ENCODE peak calls at places on chromosomes 5 and 9, in six cellular contexts. One of them, this sample, is unnamed.

GRCh38 chr5:147507480-147508126 is 2.3 kb downstream of the DPYSL3 start:
- DNase-seq in fibroblast of lung: peak
- DNase-seq in IMR-90: peak
- DNase-seq in astrocyte: peak
- DNase-seq in body of pancreas: no peak
- DNase-seq in nephron progenitor cell: no peak
- DNase-seq in this sample: peak

GRCh38 chr5:132428811-132429440 is 59.4 kb downstream of the SLC22A5 start:
- DNase-seq in fibroblast of lung: peak
- DNase-seq in IMR-90: peak
- DNase-seq in astrocyte: peak
- DNase-seq in body of pancreas: no peak
- DNase-seq in nephron progenitor cell: no peak
- DNase-seq in this sample: no peak

GRCh38 chr5:80516826-80517225 is 28.9 kb downstream of the FAM151B start:
- DNase-seq in fibroblast of lung: peak
- DNase-seq in IMR-90: peak
- DNase-seq in astrocyte: peak
- DNase-seq in body of pancreas: no peak
- DNase-seq in nephron progenitor cell: no peak
- DNase-seq in this sample: peak

GRCh38 chr9:120464176-120464575 is 115.8 kb downstream of the CDK5RAP2 start:
- DNase-seq in fibroblast of lung: no peak
- DNase-seq in IMR-90: no peak
- DNase-seq in astrocyte: no peak
- DNase-seq in body of pancreas: no peak
- DNase-seq in nephron progenitor cell: no peak
- DNase-seq in this sample: no peak

GRCh38 chr5:64612349-64612961 is 77.8 kb upstream of the SHISAL2B start:
- DNase-seq in fibroblast of lung: peak
- DNase-seq in IMR-90: peak
- DNase-seq in astrocyte: peak
- DNase-seq in body of pancreas: peak
- DNase-seq in nephron progenitor cell: peak
- DNase-seq in this sample: peak

GRCh38 chr9:100428871-100429654 is 2.1 kb downstream of the MSANTD3 start:
- DNase-seq in fibroblast of lung: peak
- DNase-seq in IMR-90: peak
- DNase-seq in astrocyte: peak
- DNase-seq in body of pancreas: no peak
- DNase-seq in nephron progenitor cell: no peak
- DNase-seq in this sample: peak

GRCh38 chr9:20382460-20383071 is 239.7 kb downstream of the MLLT3 start:
- DNase-seq in fibroblast of lung: peak
- DNase-seq in IMR-90: peak
- DNase-seq in astrocyte: peak
- DNase-seq in body of pancreas: no peak
- DNase-seq in nephron progenitor cell: no peak
- DNase-seq in this sample: peak

GRCh38 chr5:40465416-40465815 is 214.3 kb upstream of the PTGER4 start:
- DNase-seq in fibroblast of lung: no peak
- DNase-seq in IMR-90: no peak
- DNase-seq in astrocyte: no peak
- DNase-seq in body of pancreas: no peak
- DNase-seq in nephron progenitor cell: no peak
- DNase-seq in this sample: no peak

GRCh38 chr5:16552666-16553343 is 64.0 kb downstream of the RETREG1 start:
- DNase-seq in fibroblast of lung: peak
- DNase-seq in IMR-90: peak
- DNase-seq in astrocyte: peak
- DNase-seq in body of pancreas: peak
- DNase-seq in nephron progenitor cell: peak
- DNase-seq in this sample: peak

GRCh38 chr9:92310562-92310961 is 14.6 kb downstream of the NOL8 start:
- DNase-seq in fibroblast of lung: no peak
- DNase-seq in IMR-90: peak
- DNase-seq in astrocyte: no peak
- DNase-seq in body of pancreas: no peak
- DNase-seq in nephron progenitor cell: no peak
- DNase-seq in this sample: no peak

GRCh38 chr9:89319015-89319905 is 960 bp downstream of the SECISBP2 start:
- DNase-seq in fibroblast of lung: no peak
- DNase-seq in IMR-90: no peak
- DNase-seq in astrocyte: no peak
- DNase-seq in body of pancreas: no peak
- DNase-seq in nephron progenitor cell: no peak
- DNase-seq in this sample: no peak

GRCh38 chr9:15606667-15607472 is 54.0 kb downstream of the CCDC171 start:
- DNase-seq in fibroblast of lung: peak
- DNase-seq in IMR-90: peak
- DNase-seq in astrocyte: peak
- DNase-seq in body of pancreas: no peak
- DNase-seq in nephron progenitor cell: no peak
- DNase-seq in this sample: peak

GRCh38 chr5:88722546-88722945 is 160.4 kb downstream of the MEF2C start:
- DNase-seq in fibroblast of lung: no peak
- DNase-seq in IMR-90: no peak
- DNase-seq in astrocyte: no peak
- DNase-seq in body of pancreas: no peak
- DNase-seq in nephron progenitor cell: peak
- DNase-seq in this sample: no peak

GRCh38 chr5:127517480-127518318 is at the start of gene PRRC1:
- DNase-seq in fibroblast of lung: peak
- DNase-seq in IMR-90: peak
- DNase-seq in astrocyte: peak
- DNase-seq in body of pancreas: peak
- DNase-seq in nephron progenitor cell: peak
- DNase-seq in this sample: peak

GRCh38 chr9:125984461-125984860 is 237.3 kb downstream of the PBX3 start:
- DNase-seq in fibroblast of lung: no peak
- DNase-seq in IMR-90: no peak
- DNase-seq in astrocyte: no peak
- DNase-seq in body of pancreas: no peak
- DNase-seq in nephron progenitor cell: no peak
- DNase-seq in this sample: no peak

GRCh38 chr5:29853711-29854110 is 1339.8 kb upstream of the CDH6 start:
- DNase-seq in fibroblast of lung: no peak
- DNase-seq in IMR-90: no peak
- DNase-seq in astrocyte: no peak
- DNase-seq in body of pancreas: no peak
- DNase-seq in nephron progenitor cell: no peak
- DNase-seq in this sample: no peak

GRCh38 chr5:139251281-139251687 is 42.3 kb upstream of the MATR3 start:
- DNase-seq in fibroblast of lung: no peak
- DNase-seq in IMR-90: no peak
- DNase-seq in astrocyte: no peak
- DNase-seq in body of pancreas: no peak
- DNase-seq in nephron progenitor cell: no peak
- DNase-seq in this sample: no peak

GRCh38 chr5:139251695-139252288 is 41.7 kb upstream of the MATR3 start:
- DNase-seq in fibroblast of lung: peak
- DNase-seq in IMR-90: peak
- DNase-seq in astrocyte: peak
- DNase-seq in body of pancreas: no peak
- DNase-seq in nephron progenitor cell: no peak
- DNase-seq in this sample: no peak

GRCh38 chr5:139248826-139249453 is 44.6 kb upstream of the MATR3 start:
- DNase-seq in fibroblast of lung: no peak
- DNase-seq in IMR-90: no peak
- DNase-seq in astrocyte: no peak
- DNase-seq in body of pancreas: no peak
- DNase-seq in nephron progenitor cell: no peak
- DNase-seq in this sample: no peak

GRCh38 chr5:139256820-139257219 is 36.7 kb upstream of the MATR3 start:
- DNase-seq in fibroblast of lung: no peak
- DNase-seq in IMR-90: no peak
- DNase-seq in astrocyte: no peak
- DNase-seq in body of pancreas: no peak
- DNase-seq in nephron progenitor cell: no peak
- DNase-seq in this sample: no peak

DNA sequence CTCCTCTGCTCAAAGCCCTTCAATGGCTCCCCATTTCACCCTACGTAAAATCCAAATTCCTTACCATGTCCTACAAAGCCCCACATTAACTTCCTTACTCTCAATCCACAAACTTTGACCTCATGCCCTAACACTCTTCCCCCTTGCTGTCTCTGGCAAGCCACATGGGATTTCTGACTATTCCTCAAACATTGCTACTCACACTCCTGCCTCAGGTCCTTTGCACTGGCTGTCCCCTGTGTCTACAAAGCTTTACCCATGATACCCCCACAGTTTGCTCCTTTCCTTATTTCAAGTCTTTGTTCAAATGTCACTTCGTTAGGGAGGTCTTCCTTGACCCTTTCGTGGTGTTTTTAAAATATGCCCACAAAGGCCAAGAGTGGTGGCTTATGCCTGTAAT is 40.4 kb upstream of the MATR3 start:
- DNase-seq in fibroblast of lung: no peak
- DNase-seq in IMR-90: no peak
- DNase-seq in astrocyte: no peak
- DNase-seq in body of pancreas: no peak
- DNase-seq in nephron progenitor cell: no peak
- DNase-seq in this sample: no peak
- TF ChIP-seq CTCF in fibroblast of lung: no peak
- TF ChIP-seq CTCF in IMR-90: no peak
- TF ChIP-seq CTCF in astrocyte: no peak
- TF ChIP-seq CTCF in body of pancreas: no peak
- TF ChIP-seq CTCF in nephron progenitor cell: no peak
- TF ChIP-seq CTCF in this sample: no peak

GRCh38 chr9:131361202-131361833 is 32.6 kb upstream of the PRRC2B start:
- DNase-seq in fibroblast of lung: peak
- DNase-seq in IMR-90: no peak
- DNase-seq in astrocyte: peak
- DNase-seq in body of pancreas: no peak
- DNase-seq in nephron progenitor cell: no peak
- DNase-seq in this sample: peak

GRCh38 chr9:131365546-131365945 is 28.3 kb upstream of the PRRC2B start:
- DNase-seq in fibroblast of lung: no peak
- DNase-seq in IMR-90: no peak
- DNase-seq in astrocyte: no peak
- DNase-seq in body of pancreas: no peak
- DNase-seq in nephron progenitor cell: no peak
- DNase-seq in this sample: no peak

GRCh38 chr9:131370638-131371037 is 23.2 kb upstream of the PRRC2B start:
- DNase-seq in fibroblast of lung: no peak
- DNase-seq in IMR-90: no peak
- DNase-seq in astrocyte: no peak
- DNase-seq in body of pancreas: no peak
- DNase-seq in nephron progenitor cell: no peak
- DNase-seq in this sample: peak

GRCh38 chr9:131367445-131367844 is 26.4 kb upstream of the PRRC2B start:
- DNase-seq in fibroblast of lung: no peak
- DNase-seq in IMR-90: no peak
- DNase-seq in astrocyte: no peak
- DNase-seq in body of pancreas: no peak
- DNase-seq in nephron progenitor cell: no peak
- DNase-seq in this sample: no peak

GRCh38 chr9:131366745-131367401 is 27.0 kb upstream of the PRRC2B start:
- DNase-seq in fibroblast of lung: peak
- DNase-seq in IMR-90: peak
- DNase-seq in astrocyte: peak
- DNase-seq in body of pancreas: peak
- DNase-seq in nephron progenitor cell: peak
- DNase-seq in this sample: peak
- TF ChIP-seq CTCF in fibroblast of lung: peak
- TF ChIP-seq CTCF in IMR-90: peak
- TF ChIP-seq CTCF in astrocyte: peak
- TF ChIP-seq CTCF in body of pancreas: no peak
- TF ChIP-seq CTCF in nephron progenitor cell: no peak
- TF ChIP-seq CTCF in this sample: peak

GRCh38 chr5:41695920-41696582 is 174.2 kb downstream of the OXCT1 start:
- DNase-seq in fibroblast of lung: no peak
- DNase-seq in IMR-90: no peak
- DNase-seq in astrocyte: no peak
- DNase-seq in body of pancreas: no peak
- DNase-seq in nephron progenitor cell: no peak
- DNase-seq in this sample: no peak
- TF ChIP-seq CTCF in fibroblast of lung: peak
- TF ChIP-seq CTCF in IMR-90: peak
- TF ChIP-seq CTCF in astrocyte: peak
- TF ChIP-seq CTCF in body of pancreas: no peak
- TF ChIP-seq CTCF in nephron progenitor cell: no peak
- TF ChIP-seq CTCF in this sample: no peak

GRCh38 chr9:34254966-34255825 is 73.9 kb downstream of the KIF24 start:
- DNase-seq in fibroblast of lung: no peak
- DNase-seq in IMR-90: peak
- DNase-seq in astrocyte: no peak
- DNase-seq in body of pancreas: no peak
- DNase-seq in nephron progenitor cell: no peak
- DNase-seq in this sample: no peak

GRCh38 chr9:34254141-34254913 is 74.7 kb downstream of the KIF24 start:
- DNase-seq in fibroblast of lung: peak
- DNase-seq in IMR-90: peak
- DNase-seq in astrocyte: peak
- DNase-seq in body of pancreas: no peak
- DNase-seq in nephron progenitor cell: no peak
- DNase-seq in this sample: peak

GRCh38 chr9:34252016-34252415 is 73.2 kb downstream of the UBAP1 start:
- DNase-seq in fibroblast of lung: peak
- DNase-seq in IMR-90: no peak
- DNase-seq in astrocyte: peak
- DNase-seq in body of pancreas: no peak
- DNase-seq in nephron progenitor cell: no peak
- DNase-seq in this sample: no peak

GRCh38 chr9:34252670-34253459 is 74.0 kb downstream of the UBAP1 start:
- DNase-seq in fibroblast of lung: peak
- DNase-seq in IMR-90: peak
- DNase-seq in astrocyte: peak
- DNase-seq in body of pancreas: peak
- DNase-seq in nephron progenitor cell: peak
- DNase-seq in this sample: peak

GRCh38 chr9:34253460-34253837 is 74.6 kb downstream of the UBAP1 start:
- DNase-seq in fibroblast of lung: peak
- DNase-seq in IMR-90: peak
- DNase-seq in astrocyte: no peak
- DNase-seq in body of pancreas: no peak
- DNase-seq in nephron progenitor cell: no peak
- DNase-seq in this sample: no peak
- TF ChIP-seq CTCF in fibroblast of lung: peak
- TF ChIP-seq CTCF in IMR-90: peak
- TF ChIP-seq CTCF in astrocyte: no peak
- TF ChIP-seq CTCF in body of pancreas: no peak
- TF ChIP-seq CTCF in nephron progenitor cell: no peak
- TF ChIP-seq CTCF in this sample: peak

This sample was measured in bronchial epithelial cell.